ENCODE peak calls at places on chromosomes 7 and 10, in five cellular contexts. One of them, this sample, is unnamed.

GRCh38 chr10:24350111-24350921 is 141.4 kb downstream of the KIAA1217 start:
- DNase-seq in fibroblast of the aortic adventitia: peak
- DNase-seq in gastrocnemius medialis: no peak
- DNase-seq in cardiac fibroblast: peak
- DNase-seq in SK-N-SH: no peak
- DNase-seq in this sample: peak

GRCh38 chr10:100130786-100131185 is 49.1 kb upstream of the CPN1 start:
- DNase-seq in gastrocnemius medialis: peak
- DNase-seq in cardiac fibroblast: no peak
- DNase-seq in SK-N-SH: no peak
- DNase-seq in fibroblast of the aortic adventitia: no peak
- DNase-seq in this sample: no peak

GRCh38 chr7:2014391-2015241 is 218.1 kb downstream of the MAD1L1 start:
- DNase-seq in gastrocnemius medialis: peak
- DNase-seq in fibroblast of the aortic adventitia: no peak
- DNase-seq in SK-N-SH: peak
- DNase-seq in cardiac fibroblast: no peak
- DNase-seq in this sample: no peak

GRCh38 chr7:157898802-157899201 is 562.0 kb downstream of the DNAJB6 start:
- DNase-seq in fibroblast of the aortic adventitia: no peak
- DNase-seq in SK-N-SH: no peak
- DNase-seq in cardiac fibroblast: no peak
- DNase-seq in gastrocnemius medialis: no peak
- DNase-seq in this sample: no peak

GRCh38 chr7:135785065-135785464 is 36.5 kb upstream of the FAM180A start:
- DNase-seq in SK-N-SH: no peak
- DNase-seq in fibroblast of the aortic adventitia: no peak
- DNase-seq in cardiac fibroblast: no peak
- DNase-seq in gastrocnemius medialis: no peak
- DNase-seq in this sample: no peak

GRCh38 chr10:60148266-60148840 is 241.3 kb downstream of the ANK3 start:
- DNase-seq in SK-N-SH: no peak
- DNase-seq in gastrocnemius medialis: no peak
- DNase-seq in cardiac fibroblast: peak
- DNase-seq in fibroblast of the aortic adventitia: peak
- DNase-seq in this sample: peak

GRCh38 chr10:19629559-19629958 is 186.7 kb upstream of the PLXDC2 start:
- DNase-seq in SK-N-SH: no peak
- DNase-seq in cardiac fibroblast: peak
- DNase-seq in gastrocnemius medialis: peak
- DNase-seq in fibroblast of the aortic adventitia: peak
- DNase-seq in this sample: peak

GRCh38 chr7:20778063-20778721 is 8.5 kb downstream of the SP8 start:
- DNase-seq in SK-N-SH: peak
- DNase-seq in cardiac fibroblast: peak
- DNase-seq in fibroblast of the aortic adventitia: no peak
- DNase-seq in gastrocnemius medialis: no peak
- DNase-seq in this sample: no peak

GRCh38 chr10:29783211-29783947 is 148.6 kb upstream of the SVIL start:
- DNase-seq in SK-N-SH: no peak
- DNase-seq in fibroblast of the aortic adventitia: peak
- DNase-seq in cardiac fibroblast: peak
- DNase-seq in gastrocnemius medialis: peak
- DNase-seq in this sample: no peak

GRCh38 chr10:128066954-128067382 is 59.3 kb downstream of the MKI67 start:
- DNase-seq in SK-N-SH: no peak
- DNase-seq in cardiac fibroblast: no peak
- DNase-seq in fibroblast of the aortic adventitia: no peak
- DNase-seq in gastrocnemius medialis: no peak
- DNase-seq in this sample: no peak

GRCh38 chr10:30782543-30783461 is 153.2 kb upstream of the LYZL2 start:
- DNase-seq in fibroblast of the aortic adventitia: peak
- DNase-seq in gastrocnemius medialis: peak
- DNase-seq in SK-N-SH: no peak
- DNase-seq in cardiac fibroblast: peak
- DNase-seq in this sample: peak

GRCh38 chr10:108566216-108567107 is 1356.8 kb downstream of the XPNPEP1 start:
- DNase-seq in fibroblast of the aortic adventitia: no peak
- DNase-seq in SK-N-SH: no peak
- DNase-seq in gastrocnemius medialis: no peak
- DNase-seq in cardiac fibroblast: no peak
- DNase-seq in this sample: no peak

GRCh38 chr7:727806-728460 is 852 bp upstream of the PRKAR1B start:
- DNase-seq in cardiac fibroblast: peak
- DNase-seq in gastrocnemius medialis: no peak
- DNase-seq in fibroblast of the aortic adventitia: peak
- DNase-seq in SK-N-SH: peak
- DNase-seq in this sample: peak

GRCh38 chr7:92057375-92057774 is 76.9 kb downstream of the CYP51A1 start:
- DNase-seq in cardiac fibroblast: no peak
- DNase-seq in gastrocnemius medialis: no peak
- DNase-seq in SK-N-SH: no peak
- DNase-seq in fibroblast of the aortic adventitia: peak
- DNase-seq in this sample: no peak

GRCh38 chr7:26159243-26159642 is 7.2 kb downstream of the NFE2L3 start:
- DNase-seq in cardiac fibroblast: no peak
- DNase-seq in fibroblast of the aortic adventitia: no peak
- DNase-seq in gastrocnemius medialis: no peak
- DNase-seq in SK-N-SH: no peak
- DNase-seq in this sample: peak

GRCh38 chr7:26153823-26154783 is 2.1 kb downstream of the NFE2L3 start:
- DNase-seq in fibroblast of the aortic adventitia: no peak
- DNase-seq in SK-N-SH: no peak
- DNase-seq in gastrocnemius medialis: no peak
- DNase-seq in cardiac fibroblast: no peak
- DNase-seq in this sample: no peak

GRCh38 chr7:26157520-26158105 is 5.6 kb downstream of the NFE2L3 start:
- DNase-seq in cardiac fibroblast: no peak
- DNase-seq in fibroblast of the aortic adventitia: no peak
- DNase-seq in SK-N-SH: no peak
- DNase-seq in gastrocnemius medialis: no peak
- DNase-seq in this sample: no peak

GRCh38 chr7:26155531-26156375 is 3.8 kb downstream of the NFE2L3 start:
- DNase-seq in gastrocnemius medialis: no peak
- DNase-seq in SK-N-SH: no peak
- DNase-seq in cardiac fibroblast: no peak
- DNase-seq in fibroblast of the aortic adventitia: peak
- DNase-seq in this sample: peak

DNA sequence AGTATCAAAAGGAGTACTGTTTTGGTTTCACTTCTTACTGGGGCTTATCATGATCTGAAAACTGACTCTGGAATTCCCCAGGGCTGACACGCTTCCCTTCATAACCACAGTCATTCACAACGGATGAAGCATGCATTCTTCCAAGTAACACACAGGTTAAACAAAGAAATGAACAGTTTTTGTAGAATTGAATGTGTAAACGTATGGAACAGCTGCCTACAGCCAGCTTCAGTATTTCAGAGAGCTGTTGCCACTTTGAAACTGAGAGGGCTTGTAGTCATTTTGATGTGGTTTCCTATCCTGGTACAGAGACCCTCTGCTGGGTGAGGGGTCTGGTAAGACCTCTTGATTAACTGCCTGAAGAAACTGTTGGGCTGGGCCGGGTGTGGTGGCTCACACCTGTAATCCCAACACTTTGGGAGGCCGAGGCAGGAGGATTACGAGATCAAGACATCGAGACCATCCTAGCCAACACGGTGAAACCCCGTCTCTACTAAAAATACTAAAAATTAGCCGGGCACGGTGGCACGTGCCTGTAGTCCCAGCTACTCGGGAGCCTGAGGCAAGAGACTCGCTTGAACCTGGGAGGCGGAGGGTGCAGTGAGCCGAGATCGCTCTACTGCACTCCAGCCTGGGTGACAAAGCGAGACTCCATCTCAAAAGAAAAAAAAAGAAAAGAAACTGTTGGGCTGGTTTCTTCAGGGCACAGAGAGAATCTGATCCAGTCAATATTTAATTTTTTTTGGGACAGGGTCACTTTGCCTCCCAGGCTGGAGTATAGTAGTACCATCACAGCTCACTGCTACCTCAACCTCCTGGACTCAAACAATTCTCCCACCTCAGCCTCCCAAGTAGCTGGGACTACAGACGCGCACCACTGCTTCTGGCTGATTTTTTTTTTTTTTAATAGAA is 4.7 kb downstream of the NFE2L3 start:
- DNase-seq in gastrocnemius medialis: no peak
- DNase-seq in fibroblast of the aortic adventitia: peak
- DNase-seq in cardiac fibroblast: peak
- DNase-seq in SK-N-SH: no peak
- DNase-seq in this sample: peak
- H3K4me3 ChIP-seq in gastrocnemius medialis: no peak
- H3K4me3 ChIP-seq in fibroblast of the aortic adventitia: no peak
- H3K4me3 ChIP-seq in cardiac fibroblast: peak
- H3K4me3 ChIP-seq in SK-N-SH: peak
- H3K4me3 ChIP-seq in this sample: no peak

GRCh38 chr7:98352621-98353020 is 48.3 kb downstream of the BAIAP2L1 start:
- DNase-seq in cardiac fibroblast: peak
- DNase-seq in gastrocnemius medialis: no peak
- DNase-seq in fibroblast of the aortic adventitia: peak
- DNase-seq in SK-N-SH: no peak
- DNase-seq in this sample: peak
- TF ChIP-seq CTCF in cardiac fibroblast: no peak
- TF ChIP-seq CTCF in gastrocnemius medialis: no peak
- TF ChIP-seq CTCF in fibroblast of the aortic adventitia: no peak
- TF ChIP-seq CTCF in SK-N-SH: no peak
- TF ChIP-seq CTCF in this sample: no peak

GRCh38 chr10:90856261-90856660 is 1.6 kb downstream of the HTR7 start:
- DNase-seq in gastrocnemius medialis: no peak
- DNase-seq in cardiac fibroblast: no peak
- DNase-seq in fibroblast of the aortic adventitia: no peak
- DNase-seq in SK-N-SH: no peak
- DNase-seq in this sample: no peak

GRCh38 chr10:90857635-90858488 is at the start of gene HTR7:
- DNase-seq in fibroblast of the aortic adventitia: no peak
- DNase-seq in gastrocnemius medialis: peak
- DNase-seq in SK-N-SH: peak
- DNase-seq in cardiac fibroblast: peak
- DNase-seq in this sample: peak

GRCh38 chr10:90856964-90857634 is 740 bp downstream of the HTR7 start:
- DNase-seq in gastrocnemius medialis: no peak
- DNase-seq in cardiac fibroblast: no peak
- DNase-seq in fibroblast of the aortic adventitia: no peak
- DNase-seq in SK-N-SH: no peak
- DNase-seq in this sample: no peak

GRCh38 chr10:90858489-90858968 is 690 bp upstream of the HTR7 start:
- DNase-seq in cardiac fibroblast: no peak
- DNase-seq in fibroblast of the aortic adventitia: no peak
- DNase-seq in gastrocnemius medialis: no peak
- DNase-seq in SK-N-SH: peak
- DNase-seq in this sample: no peak

DNA sequence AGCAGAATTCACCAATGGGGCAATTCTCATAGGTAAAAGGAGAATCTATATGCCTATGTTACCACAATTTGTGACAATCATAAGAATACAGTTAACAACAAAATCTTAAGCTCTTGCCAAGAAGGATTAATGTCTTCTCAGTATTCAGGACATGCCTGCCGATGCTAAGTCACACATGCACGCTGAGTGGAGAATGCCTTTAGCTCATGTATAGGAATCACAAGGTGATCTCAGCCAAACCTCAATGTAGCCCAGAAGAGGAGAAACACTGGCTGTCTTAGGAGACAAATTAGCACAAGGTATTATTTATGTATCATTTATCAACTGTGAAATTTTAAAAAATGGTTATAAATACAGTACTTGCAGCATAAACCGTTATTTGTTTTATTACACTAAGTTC is 2.7 kb downstream of the HTR7 start:
- DNase-seq in cardiac fibroblast: no peak
- DNase-seq in gastrocnemius medialis: no peak
- DNase-seq in fibroblast of the aortic adventitia: no peak
- DNase-seq in SK-N-SH: no peak
- DNase-seq in this sample: no peak
- H3K4me3 ChIP-seq in cardiac fibroblast: no peak
- H3K4me3 ChIP-seq in gastrocnemius medialis: no peak
- H3K4me3 ChIP-seq in fibroblast of the aortic adventitia: peak
- H3K4me3 ChIP-seq in SK-N-SH: no peak
- H3K4me3 ChIP-seq in this sample: no peak

GRCh38 chr10:79356104-79356503 is 8.8 kb downstream of the PPIF start:
- DNase-seq in fibroblast of the aortic adventitia: no peak
- DNase-seq in SK-N-SH: no peak
- DNase-seq in cardiac fibroblast: no peak
- DNase-seq in gastrocnemius medialis: peak
- DNase-seq in this sample: no peak

GRCh38 chr10:79359816-79360498 is 12.7 kb downstream of the PPIF start:
- DNase-seq in gastrocnemius medialis: no peak
- DNase-seq in cardiac fibroblast: no peak
- DNase-seq in SK-N-SH: no peak
- DNase-seq in fibroblast of the aortic adventitia: no peak
- DNase-seq in this sample: no peak

GRCh38 chr10:79360499-79361342 is 13.5 kb downstream of the PPIF start:
- DNase-seq in gastrocnemius medialis: no peak
- DNase-seq in cardiac fibroblast: no peak
- DNase-seq in fibroblast of the aortic adventitia: no peak
- DNase-seq in SK-N-SH: no peak
- DNase-seq in this sample: no peak

GRCh38 chr10:79357180-79357579 is 9.9 kb downstream of the PPIF start:
- DNase-seq in cardiac fibroblast: no peak
- DNase-seq in gastrocnemius medialis: peak
- DNase-seq in SK-N-SH: no peak
- DNase-seq in fibroblast of the aortic adventitia: no peak
- DNase-seq in this sample: no peak

DNA sequence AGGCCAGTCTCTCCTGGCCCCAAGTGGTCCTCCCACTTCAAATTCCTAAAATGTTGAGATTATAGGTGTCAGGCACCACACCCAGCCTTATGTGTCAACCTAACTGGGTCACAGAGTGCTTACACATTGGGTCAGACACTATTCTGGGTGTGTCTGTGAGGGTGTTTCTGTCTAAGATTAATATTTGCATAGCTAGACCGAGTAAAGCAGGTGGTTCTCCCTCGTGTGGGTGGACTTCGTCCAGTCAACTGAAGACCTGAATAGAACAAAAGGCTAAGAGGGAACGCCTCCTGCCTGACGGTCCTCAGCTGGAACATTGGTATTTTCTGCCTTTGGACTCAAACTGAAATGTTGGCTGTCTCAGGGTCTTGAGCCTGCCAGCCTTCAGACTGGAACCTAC is 11.5 kb downstream of the PPIF start:
- DNase-seq in SK-N-SH: no peak
- DNase-seq in gastrocnemius medialis: peak
- DNase-seq in cardiac fibroblast: no peak
- DNase-seq in fibroblast of the aortic adventitia: no peak
- DNase-seq in this sample: no peak
- TF ChIP-seq CTCF in SK-N-SH: no peak
- TF ChIP-seq CTCF in gastrocnemius medialis: no peak
- TF ChIP-seq CTCF in cardiac fibroblast: no peak
- TF ChIP-seq CTCF in fibroblast of the aortic adventitia: no peak
- TF ChIP-seq CTCF in this sample: no peak